ENCODE peak calls at places on chromosomes 5 and 9, in six cellular contexts. K is aorta; D is cardiac muscle cell; R is CD8-positive, alpha-beta T cell; H is tibial artery; L is GM23248. N is an unnamed sample. For H3K27me3, the result is how much of the 10 kb centered on the place peaks cover.

GRCh38 chr5:55037046-55037771 is 13.2 kb downstream of the GZMK start:
- DNase-seq in K (no peak), R (peak), D (peak), H (no peak), L (peak), N (peak)

GRCh38 chr5:74167930-74168315 is 472.6 kb downstream of the ENC1 start:
- DNase-seq in K (no peak), L (no peak), D (no peak), R (no peak), H (no peak), N (no peak)

GRCh38 chr9:123234853-123235252 is 33.5 kb downstream of the STRBP start:
- DNase-seq in R (no peak), L (no peak), D (no peak), H (no peak), K (no peak), N (no peak)

GRCh38 chr5:146369691-146370090 is 31.1 kb downstream of the POU4F3 start:
- DNase-seq in R (no peak), H (no peak), L (peak), K (no peak), D (no peak), N (no peak)

GRCh38 chr5:1184481-1184880 is 16.9 kb upstream of the SLC6A19 start:
- DNase-seq in L (no peak), D (no peak), H (no peak), R (no peak), K (peak), N (no peak)

GRCh38 chr5:168365581-168366081 is 74.2 kb downstream of the WWC1 start:
- DNase-seq in L (peak), H (peak), R (no peak), K (no peak), D (peak), N (no peak)

GRCh38 chr9:108861464-108861863 is 602 bp upstream of the ACTL7A start:
- DNase-seq in D (no peak), K (no peak), H (no peak), L (no peak), R (no peak), N (no peak)

GRCh38 chr5:119583684-119584083 is 45.7 kb upstream of the FAM170A start:
- DNase-seq in L (peak), D (no peak), K (no peak), H (no peak), R (no peak), N (no peak)

GRCh38 chr9:128007566-128008138 is 26.9 kb upstream of the EEIG1 start:
- DNase-seq in R (peak), H (peak), D (peak), L (peak), K (no peak), N (peak)

GRCh38 chr9:89978185-89978584 is 373.4 kb downstream of the GADD45G start:
- DNase-seq in K (no peak), R (no peak), D (peak), L (peak), H (no peak), N (no peak)

GRCh38 chr9:129442791-129443511 is 177.9 kb downstream of the C9orf50 start:
- DNase-seq in R (no peak), K (no peak), H (no peak), D (no peak), L (no peak), N (no peak)

GRCh38 chr5:32711693-32712462 is 757 bp downstream of the NPR3 start:
- DNase-seq in D (no peak), L (peak), K (peak), R (no peak), H (peak), N (no peak)
- H3K27me3 ChIP-seq in D (half or more), L (under half), K (under half), R (under half), H (under half), N (under half)

DNA sequence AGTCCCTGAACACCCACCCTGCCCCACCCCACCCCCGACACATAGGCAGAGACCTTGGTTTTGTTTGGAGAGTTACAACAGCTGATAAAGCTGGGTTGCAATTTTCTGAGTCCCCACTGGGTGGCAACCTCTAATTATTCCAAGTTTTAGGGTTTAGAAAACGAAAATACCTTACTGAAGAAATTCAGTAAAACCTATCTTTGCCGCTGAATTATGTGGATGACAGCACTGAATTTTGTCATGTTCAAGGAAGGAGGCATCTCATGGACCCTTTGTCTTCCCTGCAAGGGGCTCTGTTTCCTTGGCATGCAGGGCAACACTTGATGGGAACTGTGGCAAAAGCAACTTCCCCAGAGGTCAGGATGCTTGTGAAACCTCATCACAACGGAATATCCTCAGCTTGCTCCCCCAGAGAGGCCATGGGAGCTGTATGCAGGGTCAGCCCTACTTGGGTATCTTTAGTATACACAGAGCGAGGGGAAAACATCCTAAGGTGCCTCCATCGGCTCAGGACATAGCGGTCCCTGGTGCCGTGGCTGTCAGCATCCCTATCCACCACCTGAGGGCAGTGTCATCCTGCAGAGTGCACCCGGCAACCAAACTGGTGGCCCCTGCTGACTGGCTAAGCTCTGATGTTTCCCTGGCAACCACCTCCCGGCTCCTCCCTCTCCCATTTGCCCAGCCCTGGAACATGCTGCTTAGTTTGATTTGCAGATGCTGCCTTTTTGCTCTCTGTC is 123.1 kb downstream of the RXRA start:
- DNase-seq in R (peak), H (peak), L (peak), D (peak), K (peak), N (peak)
- H3K27ac ChIP-seq in R (no peak), H (no peak), L (no peak), D (no peak), K (no peak), N (no peak)

GRCh38 chr5:66249920-66250319 is 105.8 kb downstream of the SREK1 start:
- DNase-seq in L (no peak), H (no peak), K (no peak), R (no peak), D (no peak), N (no peak)
- H3K27me3 ChIP-seq in L (under half), H (under half), K (under half), R (under half), D (under half), N (under half)

GRCh38 chr5:159504106-159504856 is 174.0 kb upstream of the IL12B start:
- DNase-seq in H (no peak), L (peak), K (no peak), R (no peak), D (no peak), N (no peak)
- H3K27ac ChIP-seq in H (peak), L (peak), K (peak), R (no peak), D (peak), N (no peak)